ENCODE peak calls at places on chromosomes 1 and 21, in five cellular contexts. L is cardiac fibroblast, Z is right lobe of liver, X is left ventricle myocardium inferior, B is sigmoid colon. U is an unnamed sample.

GRCh38 chr21:41374867-41375533 is 13.2 kb downstream of the MX2 start:
- DNase-seq in X (no peak), B (no peak), Z (no peak), L (no peak), U (no peak)

GRCh38 chr1:221234821-221235220 is 355.6 kb downstream of the HLX start:
- DNase-seq in L (peak), Z (no peak), X (no peak), B (no peak), U (no peak)

GRCh38 chr21:29678616-29679015 is 261.2 kb downstream of the GRIK1 start:
- DNase-seq in Z (no peak), L (peak), B (no peak), X (no peak), U (no peak)

GRCh38 chr1:247156787-247157232 is 15.0 kb downstream of the ZNF124 start:
- DNase-seq in Z (no peak), B (no peak), L (no peak), X (no peak), U (no peak)

GRCh38 chr1:52057245-52057644 is 1.1 kb downstream of the BTF3L4 start:
- DNase-seq in X (no peak), L (no peak), B (no peak), Z (no peak), U (no peak)

GRCh38 chr1:170162385-170163226 is 16.8 kb downstream of the NTMT2 start:
- DNase-seq in X (no peak), B (no peak), Z (no peak), L (peak), U (peak)

GRCh38 chr1:30756545-30757195 is 904 bp downstream of the LAPTM5 start:
- DNase-seq in X (peak), L (peak), B (peak), Z (peak), U (no peak)

GRCh38 chr1:239293350-239294111 is 92.8 kb upstream of the CHRM3 start:
- DNase-seq in L (peak), Z (no peak), B (no peak), X (no peak), U (no peak)

GRCh38 chr1:202105571-202106339 is 17.0 kb upstream of the GPR37L1 start:
- DNase-seq in L (peak), B (no peak), Z (no peak), X (no peak), U (no peak)

GRCh38 chr1:54309631-54310366 is 96.4 kb downstream of the SSBP3 start:
- DNase-seq in X (no peak), Z (no peak), L (no peak), B (no peak), U (no peak)

GRCh38 chr21:42655797-42656770 is 2.7 kb downstream of the PDE9A start:
- DNase-seq in L (no peak), Z (peak), B (peak), X (no peak), U (no peak)

GRCh38 chr1:182802006-182802798 is 12.6 kb downstream of the NPL start:
- DNase-seq in L (no peak), X (no peak), Z (no peak), B (no peak), U (no peak)

GRCh38 chr1:154170547-154171221 is 15.8 kb upstream of the NUP210L start:
- DNase-seq in B (no peak), Z (no peak), X (no peak), L (no peak), U (no peak)

GRCh38 chr1:190477687-190478192 is at the start of gene BRINP3:
- DNase-seq in B (no peak), Z (no peak), L (no peak), X (no peak), U (no peak)

GRCh38 chr1:46522184-46522968 is 29.1 kb downstream of the KNCN start:
- DNase-seq in X (no peak), B (no peak), Z (no peak), L (peak), U (no peak)

GRCh38 chr1:3768811-3769390 is 3.6 kb upstream of the SMIM1 start:
- DNase-seq in L (no peak), Z (no peak), B (no peak), X (no peak), U (no peak)

GRCh38 chr1:229657993-229658755 is 32.1 kb downstream of the URB2 start:
- DNase-seq in Z (no peak), X (no peak), L (no peak), B (no peak), U (no peak)

GRCh38 chr21:23968722-23969647 is 1638.3 kb downstream of the MRPL39 start:
- DNase-seq in Z (no peak), L (peak), B (no peak), X (no peak), U (no peak)

GRCh38 chr1:36847761-36848160 is 186.6 kb downstream of the GRIK3 start:
- DNase-seq in L (no peak), B (no peak), X (no peak), Z (no peak), U (no peak)

GRCh38 chr1:117138556-117138955 is 17.0 kb upstream of the TRIM45 start:
- DNase-seq in L (no peak), Z (no peak), X (no peak), B (no peak), U (no peak)

GRCh38 chr1:92728687-92729086 is 56.2 kb downstream of the EVI5 start:
- DNase-seq in B (no peak), L (peak), X (no peak), Z (no peak), U (no peak)

GRCh38 chr1:230827801-230828200 is 40.5 kb downstream of the C1orf198 start:
- DNase-seq in X (no peak), B (no peak), L (no peak), Z (no peak), U (peak)

GRCh38 chr21:45897191-45898027 is 84.2 kb upstream of the COL6A1 start:
- DNase-seq in X (peak), Z (peak), B (no peak), L (no peak), U (no peak)

GRCh38 chr1:156360534-156360933 is 8.5 kb upstream of the RHBG start:
- DNase-seq in B (no peak), X (no peak), Z (no peak), L (no peak), U (no peak)

GRCh38 chr1:88537762-88538161 is 146.3 kb upstream of the PKN2 start:
- DNase-seq in Z (no peak), B (no peak), X (no peak), L (no peak), U (no peak)

GRCh38 chr1:221192055-221192454 is 312.8 kb downstream of the HLX start:
- DNase-seq in B (no peak), Z (no peak), X (no peak), L (no peak), U (no peak)

GRCh38 chr1:206496131-206496793 is 11.1 kb upstream of the RASSF5 start:
- DNase-seq in L (no peak), X (no peak), B (no peak), Z (peak), U (no peak)

GRCh38 chr1:10626011-10626731 is 151.4 kb downstream of the PEX14 start:
- DNase-seq in B (peak), L (no peak), X (no peak), Z (no peak), U (no peak)

GRCh38 chr1:233530665-233531386 is 83.1 kb upstream of the KCNK1 start:
- DNase-seq in X (no peak), L (no peak), B (no peak), Z (no peak), U (no peak)

GRCh38 chr1:10969971-10970332 is 42.5 kb upstream of the TARDBP start:
- DNase-seq in X (no peak), L (no peak), B (no peak), Z (no peak), U (no peak)

GRCh38 chr1:28512058-28512611 is 6.3 kb downstream of the RCC1 start:
- DNase-seq in Z (no peak), L (peak), B (no peak), X (no peak), U (no peak)

GRCh38 chr21:43209575-43210453 is 41.0 kb downstream of the CRYAA start:
- DNase-seq in B (peak), Z (peak), X (no peak), L (peak), U (peak)

GRCh38 chr1:162069334-162070093 is at the start of gene NOS1AP:
- DNase-seq in B (peak), X (peak), Z (peak), L (peak), U (peak)

GRCh38 chr21:44709426-44710293 is 1.7 kb downstream of the TSPEAR start:
- DNase-seq in X (no peak), Z (peak), L (no peak), B (no peak), U (peak)

GRCh38 chr21:35672313-35672712 is 388.0 kb downstream of the SETD4 start:
- DNase-seq in L (no peak), Z (no peak), B (no peak), X (no peak), U (no peak)

GRCh38 chr21:36203603-36203889 is 46.9 kb downstream of the DOP1B start:
- DNase-seq in X (no peak), B (no peak), L (peak), Z (no peak), U (no peak)

GRCh38 chr1:77565321-77565720 is 117.1 kb downstream of the ZZZ3 start:
- DNase-seq in Z (no peak), L (no peak), X (no peak), B (no peak), U (no peak)

GRCh38 chr1:160641323-160642280 is 5.2 kb downstream of the SLAMF1 start:
- DNase-seq in X (no peak), L (no peak), Z (no peak), B (no peak), U (no peak)

GRCh38 chr1:27416387-27417111 is 24.1 kb downstream of the GPR3 start:
- DNase-seq in Z (no peak), L (peak), X (no peak), B (no peak), U (no peak)

GRCh38 chr1:201790261-201790660 is 38.7 kb upstream of the IPO9 start:
- DNase-seq in Z (no peak), L (peak), X (no peak), B (peak), U (no peak)

GRCh38 chr1:157831968-157832626 is 9.5 kb downstream of the CD5L start:
- DNase-seq in Z (no peak), L (no peak), X (no peak), B (no peak), U (no peak)
- TF ChIP-seq CTCF in Z (no peak), L (no peak), X (no peak), B (no peak), U (no peak)

DNA sequence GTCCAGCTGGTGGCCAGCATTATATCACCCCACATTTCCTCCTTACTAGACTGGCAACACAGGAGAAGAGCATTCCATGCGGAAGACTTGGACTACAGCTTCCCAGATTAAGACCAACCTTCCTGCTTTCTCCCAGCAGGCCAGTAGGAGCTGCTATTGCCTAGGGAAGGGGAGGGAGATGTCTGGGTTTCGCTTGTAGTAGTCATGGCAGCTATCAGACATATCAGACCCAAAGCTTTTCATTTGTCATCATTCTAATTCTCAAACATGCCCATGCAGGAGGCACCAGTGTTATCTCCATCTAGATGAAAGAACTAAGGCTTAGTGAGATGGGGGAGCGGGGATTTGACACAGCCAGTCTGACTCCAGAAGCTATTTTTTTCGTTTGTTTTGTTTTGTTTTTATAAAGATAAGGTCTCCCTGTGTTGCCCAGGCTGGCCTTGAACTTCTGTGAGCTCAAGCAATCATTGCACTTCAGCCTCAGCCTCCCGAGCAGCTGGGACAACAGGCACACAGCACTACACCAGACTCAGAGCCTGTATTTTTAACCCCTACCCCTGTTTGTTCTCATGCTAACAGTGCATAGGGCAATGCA is 4.5 kb downstream of the PLA2G2A start:
- DNase-seq in B (no peak), X (peak), Z (peak), L (peak), U (no peak)
- TF ChIP-seq CTCF in B (peak), X (peak), Z (peak), L (peak), U (peak)

DNA sequence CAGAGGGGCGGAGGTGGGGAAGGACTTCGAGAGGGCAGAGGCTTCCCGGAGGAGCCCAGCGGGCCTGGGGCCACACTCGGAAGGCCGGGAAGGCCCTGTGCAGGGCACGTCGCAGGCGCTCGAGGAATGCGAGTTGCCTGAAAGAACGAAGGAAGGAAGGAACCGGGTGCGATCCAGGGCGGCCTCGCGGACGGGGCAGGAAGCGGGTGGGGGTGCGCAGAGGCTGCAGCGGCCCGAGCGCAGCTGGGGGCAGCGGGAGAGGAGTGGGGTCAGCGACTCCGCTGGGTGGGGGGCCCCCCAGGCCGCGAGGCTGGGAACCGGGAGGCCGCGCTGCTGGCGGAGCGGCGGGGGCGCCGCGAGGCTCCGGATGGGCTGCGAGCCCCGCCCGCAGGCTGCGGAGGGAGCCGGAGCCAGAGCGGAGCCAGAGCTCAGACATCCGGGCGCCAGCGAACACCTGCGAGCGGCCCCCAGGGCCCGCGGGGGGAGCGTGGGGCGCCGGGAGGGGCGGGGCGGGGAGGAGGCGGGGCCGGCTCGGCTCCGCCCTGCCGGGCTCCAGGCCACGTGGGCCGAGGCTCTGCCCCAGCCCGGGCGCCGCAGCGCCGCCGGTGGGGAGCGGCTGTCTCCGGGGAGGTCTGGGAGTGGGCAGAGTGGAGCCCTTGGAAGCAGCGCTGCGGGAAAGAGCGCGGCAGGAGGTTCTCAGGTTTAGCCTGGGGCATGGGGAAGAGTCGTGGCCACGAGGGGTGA is 4.6 kb downstream of the ID3 start:
- DNase-seq in X (peak), L (peak), B (peak), Z (peak), U (peak)
- TF ChIP-seq CTCF in X (peak), L (peak), B (no peak), Z (peak), U (peak)

DNA sequence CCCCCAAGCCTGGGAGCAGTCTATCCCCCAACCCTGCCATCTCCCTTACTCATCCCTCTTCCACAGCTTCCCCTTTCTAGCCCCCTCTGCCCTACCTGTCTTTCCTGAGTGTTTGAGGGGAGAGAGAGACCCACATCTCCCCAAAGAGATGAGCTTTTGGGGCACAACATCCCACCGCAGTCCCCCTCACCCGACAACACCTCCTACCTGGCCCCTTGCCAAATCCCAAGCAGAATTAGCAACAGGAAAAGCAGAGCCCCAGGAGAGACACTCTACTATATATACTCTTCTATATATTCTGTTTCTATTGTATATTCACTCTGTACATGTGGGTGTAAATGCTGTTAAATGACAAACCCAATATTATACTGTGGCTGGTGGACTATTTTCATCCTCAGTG is 9.9 kb upstream of the KCNC4 start:
- DNase-seq in L (no peak), Z (no peak), B (no peak), X (no peak), U (no peak)
- TF ChIP-seq CTCF in L (no peak), Z (no peak), B (no peak), X (no peak), U (no peak)

DNA sequence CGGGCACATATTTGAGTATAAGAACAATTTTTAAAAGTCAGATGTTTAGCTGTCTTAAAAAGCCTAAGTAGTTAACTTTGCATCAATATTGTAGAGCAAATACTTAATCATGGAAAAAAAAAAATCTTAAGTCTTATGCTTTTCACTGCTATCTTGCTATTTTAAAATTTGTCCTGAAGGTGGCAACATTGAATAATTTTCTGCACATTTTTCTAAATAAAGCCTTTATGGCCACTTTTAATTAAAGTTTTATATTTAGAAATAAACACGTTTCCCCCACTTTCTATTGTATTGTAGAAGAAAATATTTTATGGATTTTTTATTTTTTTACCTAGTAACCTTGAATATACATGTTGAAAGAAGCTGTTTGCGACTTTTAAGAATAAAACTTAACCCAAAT is 198.8 kb downstream of the AMY1C start:
- DNase-seq in L (no peak), Z (no peak), B (no peak), X (no peak), U (no peak)
- TF ChIP-seq CTCF in L (no peak), Z (peak), B (no peak), X (no peak), U (peak)

GRCh38 chr1:66095190-66095589 is 302.5 kb downstream of the PDE4B start:
- DNase-seq in Z (no peak), L (no peak), X (no peak), B (no peak), U (no peak)
- TF ChIP-seq CTCF in Z (no peak), L (no peak), X (no peak), B (no peak), U (no peak)

U was measured in osteocyte.